ENCODE peak calls at places on chromosomes 1 and 21, in seven cellular contexts. One of them, this sample, is unnamed.

GRCh38 chr21:42009018-42009830 is 936 bp downstream of the ZBTB21 start:
- DNase-seq in ovary: peak
- DNase-seq in body of pancreas: peak
- DNase-seq in K562: no peak
- DNase-seq in testis: peak
- DNase-seq in lower lobe of right lung: peak
- DNase-seq in GM23338: peak
- DNase-seq in this sample: peak

GRCh38 chr1:147627435-147628110 is 42.8 kb downstream of the ACP6 start:
- DNase-seq in ovary: peak
- DNase-seq in testis: peak
- DNase-seq in body of pancreas: peak
- DNase-seq in K562: peak
- DNase-seq in GM23338: peak
- DNase-seq in lower lobe of right lung: peak
- DNase-seq in this sample: peak

GRCh38 chr1:99677416-99677815 is 31.5 kb downstream of the PALMD start:
- DNase-seq in lower lobe of right lung: no peak
- DNase-seq in ovary: no peak
- DNase-seq in K562: no peak
- DNase-seq in testis: no peak
- DNase-seq in body of pancreas: no peak
- DNase-seq in GM23338: peak
- DNase-seq in this sample: no peak

GRCh38 chr1:226662704-226663326 is 76.3 kb downstream of the ITPKB start:
- DNase-seq in K562: no peak
- DNase-seq in ovary: peak
- DNase-seq in lower lobe of right lung: peak
- DNase-seq in body of pancreas: peak
- DNase-seq in testis: peak
- DNase-seq in GM23338: no peak
- DNase-seq in this sample: peak

GRCh38 chr1:7267493-7267892 is 482.2 kb downstream of the CAMTA1 start:
- DNase-seq in lower lobe of right lung: no peak
- DNase-seq in K562: no peak
- DNase-seq in body of pancreas: no peak
- DNase-seq in GM23338: no peak
- DNase-seq in testis: no peak
- DNase-seq in ovary: no peak
- DNase-seq in this sample: peak

GRCh38 chr1:116203192-116203723 is 92.1 kb downstream of the MAB21L3 start:
- DNase-seq in lower lobe of right lung: no peak
- DNase-seq in GM23338: peak
- DNase-seq in ovary: no peak
- DNase-seq in K562: no peak
- DNase-seq in body of pancreas: peak
- DNase-seq in testis: no peak
- DNase-seq in this sample: no peak

GRCh38 chr1:245804696-245805095 is 649.9 kb downstream of the KIF26B start:
- DNase-seq in lower lobe of right lung: no peak
- DNase-seq in GM23338: no peak
- DNase-seq in body of pancreas: no peak
- DNase-seq in testis: no peak
- DNase-seq in ovary: no peak
- DNase-seq in K562: no peak
- DNase-seq in this sample: no peak

GRCh38 chr1:82160036-82160435 is 359.3 kb downstream of the ADGRL2 start:
- DNase-seq in ovary: no peak
- DNase-seq in K562: no peak
- DNase-seq in GM23338: no peak
- DNase-seq in lower lobe of right lung: no peak
- DNase-seq in testis: no peak
- DNase-seq in body of pancreas: no peak
- DNase-seq in this sample: peak

GRCh38 chr1:222618001-222618879 is at the start of gene MIA3:
- DNase-seq in ovary: peak
- DNase-seq in lower lobe of right lung: peak
- DNase-seq in body of pancreas: peak
- DNase-seq in testis: peak
- DNase-seq in K562: peak
- DNase-seq in GM23338: peak
- DNase-seq in this sample: peak

GRCh38 chr1:64519921-64520320 is 50.0 kb downstream of the CACHD1 start:
- DNase-seq in GM23338: no peak
- DNase-seq in lower lobe of right lung: no peak
- DNase-seq in testis: peak
- DNase-seq in body of pancreas: peak
- DNase-seq in ovary: no peak
- DNase-seq in K562: no peak
- DNase-seq in this sample: peak

GRCh38 chr1:180248731-180249681 is 18.9 kb downstream of the LHX4 start:
- DNase-seq in body of pancreas: no peak
- DNase-seq in testis: no peak
- DNase-seq in lower lobe of right lung: peak
- DNase-seq in GM23338: peak
- DNase-seq in K562: peak
- DNase-seq in ovary: no peak
- DNase-seq in this sample: no peak

GRCh38 chr21:27825035-27825434 is 858.1 kb upstream of the ADAMTS5 start:
- DNase-seq in GM23338: peak
- DNase-seq in K562: no peak
- DNase-seq in lower lobe of right lung: no peak
- DNase-seq in body of pancreas: no peak
- DNase-seq in testis: no peak
- DNase-seq in ovary: no peak
- DNase-seq in this sample: no peak

GRCh38 chr1:116278541-116278866 is 94.5 kb upstream of the ATP1A1 start:
- DNase-seq in lower lobe of right lung: no peak
- DNase-seq in body of pancreas: no peak
- DNase-seq in ovary: no peak
- DNase-seq in testis: no peak
- DNase-seq in GM23338: no peak
- DNase-seq in K562: no peak
- DNase-seq in this sample: no peak

GRCh38 chr1:192512426-192513125 is 63.0 kb upstream of the RGS1 start:
- DNase-seq in body of pancreas: no peak
- DNase-seq in testis: peak
- DNase-seq in K562: no peak
- DNase-seq in lower lobe of right lung: no peak
- DNase-seq in ovary: no peak
- DNase-seq in GM23338: no peak
- DNase-seq in this sample: no peak

GRCh38 chr1:92960395-92961130 is 699 bp downstream of the DIPK1A start:
- DNase-seq in ovary: peak
- DNase-seq in lower lobe of right lung: peak
- DNase-seq in GM23338: peak
- DNase-seq in K562: peak
- DNase-seq in body of pancreas: peak
- DNase-seq in testis: peak
- DNase-seq in this sample: peak

GRCh38 chr1:178098262-178098661 is 4.4 kb downstream of the RASAL2 start:
- DNase-seq in body of pancreas: no peak
- DNase-seq in K562: no peak
- DNase-seq in GM23338: no peak
- DNase-seq in ovary: no peak
- DNase-seq in lower lobe of right lung: no peak
- DNase-seq in testis: no peak
- DNase-seq in this sample: peak

GRCh38 chr1:208731976-208732821 is 488.0 kb upstream of the PLXNA2 start:
- DNase-seq in lower lobe of right lung: no peak
- DNase-seq in GM23338: no peak
- DNase-seq in ovary: no peak
- DNase-seq in K562: no peak
- DNase-seq in testis: no peak
- DNase-seq in body of pancreas: no peak
- DNase-seq in this sample: no peak

GRCh38 chr1:25820247-25821111 is 725 bp downstream of the MTFR1L start:
- DNase-seq in body of pancreas: peak
- DNase-seq in ovary: peak
- DNase-seq in K562: peak
- DNase-seq in lower lobe of right lung: peak
- DNase-seq in GM23338: peak
- DNase-seq in testis: peak
- DNase-seq in this sample: peak

GRCh38 chr1:59564192-59564891 is 250.4 kb upstream of the HOOK1 start:
- DNase-seq in testis: no peak
- DNase-seq in body of pancreas: no peak
- DNase-seq in GM23338: no peak
- DNase-seq in lower lobe of right lung: no peak
- DNase-seq in ovary: no peak
- DNase-seq in K562: no peak
- DNase-seq in this sample: no peak

GRCh38 chr21:41913230-41913629 is 34.1 kb upstream of the PRDM15 start:
- DNase-seq in K562: no peak
- DNase-seq in body of pancreas: no peak
- DNase-seq in GM23338: no peak
- DNase-seq in lower lobe of right lung: no peak
- DNase-seq in testis: no peak
- DNase-seq in ovary: peak
- DNase-seq in this sample: no peak

GRCh38 chr1:229344139-229344538 is 1.3 kb upstream of the CCSAP start:
- DNase-seq in GM23338: no peak
- DNase-seq in testis: no peak
- DNase-seq in K562: no peak
- DNase-seq in body of pancreas: no peak
- DNase-seq in ovary: no peak
- DNase-seq in lower lobe of right lung: no peak
- DNase-seq in this sample: no peak

GRCh38 chr1:92858564-92859399 is 26.9 kb downstream of the RPL5 start:
- DNase-seq in body of pancreas: peak
- DNase-seq in testis: peak
- DNase-seq in GM23338: peak
- DNase-seq in lower lobe of right lung: no peak
- DNase-seq in ovary: no peak
- DNase-seq in K562: peak
- DNase-seq in this sample: peak

GRCh38 chr1:3803905-3804626 is 7.8 kb upstream of the LRRC47 start:
- DNase-seq in lower lobe of right lung: no peak
- DNase-seq in body of pancreas: no peak
- DNase-seq in GM23338: no peak
- DNase-seq in testis: no peak
- DNase-seq in ovary: no peak
- DNase-seq in K562: no peak
- DNase-seq in this sample: no peak

GRCh38 chr1:174982971-174983689 is 16.6 kb upstream of the CACYBP start:
- DNase-seq in ovary: no peak
- DNase-seq in K562: peak
- DNase-seq in lower lobe of right lung: no peak
- DNase-seq in testis: no peak
- DNase-seq in GM23338: peak
- DNase-seq in body of pancreas: no peak
- DNase-seq in this sample: peak
- TF ChIP-seq CTCF in ovary: peak
- TF ChIP-seq CTCF in K562: peak
- TF ChIP-seq CTCF in lower lobe of right lung: peak
- TF ChIP-seq CTCF in testis: peak
- TF ChIP-seq CTCF in GM23338: peak
- TF ChIP-seq CTCF in body of pancreas: peak
- TF ChIP-seq CTCF in this sample: peak

DNA sequence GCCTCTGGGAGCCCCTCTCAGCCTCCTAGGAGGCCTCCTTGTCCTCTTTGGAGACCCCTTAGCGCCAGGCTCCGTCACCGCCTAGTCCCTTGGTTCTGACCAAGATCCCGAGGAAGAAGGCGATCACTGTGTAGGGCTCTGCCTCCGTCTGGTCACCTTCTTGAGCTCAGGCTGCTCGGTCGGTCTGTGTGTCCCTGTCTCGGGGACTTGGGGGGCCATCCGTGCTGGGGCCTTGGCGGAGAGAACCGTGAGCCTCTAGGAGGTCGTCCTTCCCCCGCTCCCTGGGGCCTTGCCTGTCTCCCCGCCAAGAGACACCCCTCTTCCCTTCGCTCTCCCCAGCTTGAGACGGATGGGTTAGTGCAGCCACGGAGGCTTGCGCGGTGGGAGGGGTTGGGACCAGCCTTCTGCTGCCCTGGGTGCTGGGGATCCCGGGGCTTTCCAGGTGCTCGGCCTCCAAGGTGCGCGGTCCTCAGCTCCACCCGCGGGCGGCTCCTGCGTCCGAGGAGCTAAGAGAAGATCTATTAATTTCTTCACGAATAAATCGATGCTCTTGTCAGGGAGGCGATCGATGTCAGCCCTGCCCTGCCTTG is 701 bp upstream of the INSRR start:
- DNase-seq in testis: no peak
- DNase-seq in lower lobe of right lung: no peak
- DNase-seq in K562: no peak
- DNase-seq in GM23338: peak
- DNase-seq in body of pancreas: no peak
- DNase-seq in ovary: no peak
- DNase-seq in this sample: peak
- H3K4me3 ChIP-seq in testis: peak
- H3K4me3 ChIP-seq in lower lobe of right lung: peak
- H3K4me3 ChIP-seq in K562: peak
- H3K4me3 ChIP-seq in GM23338: peak
- H3K4me3 ChIP-seq in body of pancreas: no peak
- H3K4me3 ChIP-seq in ovary: peak
- H3K4me3 ChIP-seq in this sample: peak

DNA sequence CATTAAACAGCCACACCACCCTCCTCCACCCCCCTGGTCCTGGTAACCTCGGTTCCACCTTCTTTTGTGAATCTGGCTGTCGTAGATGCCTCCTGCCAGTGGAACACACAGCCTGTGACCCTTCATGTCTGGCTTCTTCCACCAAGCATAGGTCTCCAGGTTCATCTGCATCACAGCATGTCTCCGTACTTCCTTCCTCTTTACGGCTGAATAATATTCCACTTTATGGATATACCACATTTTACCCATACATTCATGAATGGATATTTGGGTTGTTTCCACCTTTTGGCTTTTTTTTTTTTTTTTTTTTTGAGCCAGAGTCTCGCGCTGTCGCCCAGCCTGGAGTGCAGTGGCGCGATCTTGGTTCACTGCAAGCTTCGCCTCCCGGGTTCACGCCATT is 11.8 kb upstream of the CALML6 start:
- DNase-seq in K562: no peak
- DNase-seq in body of pancreas: no peak
- DNase-seq in testis: no peak
- DNase-seq in lower lobe of right lung: no peak
- DNase-seq in GM23338: no peak
- DNase-seq in ovary: no peak
- DNase-seq in this sample: no peak
- TF ChIP-seq CTCF in K562: no peak
- TF ChIP-seq CTCF in body of pancreas: no peak
- TF ChIP-seq CTCF in testis: no peak
- TF ChIP-seq CTCF in lower lobe of right lung: no peak
- TF ChIP-seq CTCF in GM23338: no peak
- TF ChIP-seq CTCF in ovary: no peak
- TF ChIP-seq CTCF in this sample: no peak

DNA sequence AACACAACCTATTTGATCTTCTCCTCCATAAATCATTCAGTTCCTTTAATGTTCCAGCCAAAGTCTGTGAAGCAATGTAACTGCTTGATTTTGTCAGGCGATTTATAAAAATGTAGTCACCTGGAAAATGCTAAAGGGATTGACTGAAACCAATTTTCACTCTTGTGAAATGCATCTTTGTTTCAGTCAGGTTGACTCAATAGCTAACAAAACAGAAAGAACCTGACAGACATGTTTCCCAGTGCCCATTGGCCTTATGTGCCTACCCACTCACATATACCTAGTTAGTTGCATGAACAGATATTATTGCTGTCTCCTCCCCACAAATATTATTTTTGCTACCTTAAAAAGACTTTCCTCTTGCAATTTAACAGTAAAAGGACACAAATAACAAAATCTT is 335.7 kb downstream of the CHRM3 start:
- DNase-seq in testis: no peak
- DNase-seq in ovary: no peak
- DNase-seq in GM23338: no peak
- DNase-seq in body of pancreas: no peak
- DNase-seq in K562: no peak
- DNase-seq in lower lobe of right lung: no peak
- DNase-seq in this sample: no peak
- H3K4me3 ChIP-seq in testis: no peak
- H3K4me3 ChIP-seq in ovary: no peak
- H3K4me3 ChIP-seq in GM23338: no peak
- H3K4me3 ChIP-seq in body of pancreas: no peak
- H3K4me3 ChIP-seq in K562: no peak
- H3K4me3 ChIP-seq in lower lobe of right lung: no peak
- H3K4me3 ChIP-seq in this sample: no peak